ENCODE peak calls at places on chromosome 6, in nine cellular contexts. B is activated CD4-positive, alpha-beta T cell treated with anti-CD3 and anti-CD28 coated beads, Interleukin-2, amount 10 ng/mL, durations not matched to agents 7 days and 5 days; K is NCI-H1105 treated with DMSO at 0.1 percent for 48 hours; G is HFFc6; S is posterior vena cava; U is fibroblast of mammary gland; V is mesenchymal stem cell; A is GM03348; D is SJSA1. Q is an unnamed sample.

GRCh38 chr6:53979468-53980067 is 131.7 kb upstream of the MLIP start:
- DNase-seq in U (peak; percentile 65), K (peak; percentile 58), D (peak; percentile 44), G (peak; percentile 41), S (no peak), B (peak; percentile 29), V (peak; percentile 48), A (peak; percentile 56), Q (peak; percentile 31)

GRCh38 chr6:33570806-33571636 is 9.1 kb downstream of the BAK1 start:
- DNase-seq in V (peak; percentile 72), B (peak; percentile 97), K (peak; percentile 81), D (peak; percentile 59), S (peak; percentile 95), U (peak; percentile 63), A (peak; percentile 95), G (peak; percentile 35), Q (peak; percentile 56)

GRCh38 chr6:33610779-33611421 is 10.2 kb upstream of the ITPR3 start:
- DNase-seq in B (no peak), U (no peak), S (no peak), D (no peak), V (no peak), K (no peak), G (no peak), A (no peak), Q (no peak)

GRCh38 chr6:107489636-107490567 is at the start of gene SOBP:
- DNase-seq in S (peak; percentile 86), D (peak; percentile 49), U (peak; percentile 51), G (no peak), B (peak; percentile 22), K (peak; percentile 73), V (peak; percentile 61), A (peak; percentile 64), Q (no peak)

GRCh38 chr6:27503436-27504030 is 30.6 kb upstream of the ZNF184 start:
- DNase-seq in V (peak; percentile 83), U (peak; percentile 83), A (peak; percentile 40), S (no peak), B (peak; percentile 70), G (peak; percentile 68), K (peak; percentile 66), D (peak; percentile 84), Q (peak; percentile 69)

GRCh38 chr6:56714982-56715456 is 72.3 kb upstream of the DST start:
- DNase-seq in D (peak; percentile 83), K (no peak), B (no peak), G (peak; percentile 88), U (peak; percentile 84), V (peak; percentile 89), S (no peak), A (peak; percentile 40), Q (peak; percentile 82)

GRCh38 chr6:19842030-19842429 is 4.9 kb downstream of the ID4 start:
- DNase-seq in S (no peak), U (no peak), D (no peak), K (peak; percentile 62), V (no peak), A (no peak), G (no peak), B (no peak), Q (no peak)

GRCh38 chr6:30889921-30890645 is 5.8 kb downstream of the DDR1 start:
- DNase-seq in B (no peak), D (no peak), S (peak; percentile 34), U (no peak), K (peak; percentile 86), A (no peak), V (no peak), G (no peak), Q (no peak)

GRCh38 chr6:89479902-89480301 is 47.0 kb downstream of the ANKRD6 start:
- DNase-seq in D (no peak), V (no peak), G (no peak), U (no peak), S (no peak), B (no peak), A (no peak), K (no peak), Q (no peak)

GRCh38 chr6:42729731-42730130 is 7.3 kb upstream of the PRPH2 start:
- DNase-seq in D (no peak), K (no peak), S (peak; percentile 11), G (peak; percentile 35), U (peak; percentile 44), A (peak; percentile 14), V (no peak), B (no peak), Q (no peak)

GRCh38 chr6:142870787-142871371 is 74.1 kb downstream of the HIVEP2 start:
- DNase-seq in K (no peak), D (no peak), U (no peak), G (no peak), A (no peak), B (no peak), S (no peak), V (no peak), Q (no peak)

GRCh38 chr6:92047152-92047551 is 1372.2 kb downstream of the EPHA7 start:
- DNase-seq in G (no peak), S (no peak), V (no peak), U (no peak), B (no peak), A (no peak), K (no peak), D (no peak), Q (no peak)

GRCh38 chr6:14254505-14254904 is 136.9 kb downstream of the CD83 start:
- DNase-seq in S (no peak), G (no peak), K (no peak), A (no peak), D (no peak), U (no peak), B (no peak), V (no peak), Q (no peak)

GRCh38 chr6:150689900-150690590 is 90.4 kb downstream of the PLEKHG1 start:
- DNase-seq in V (no peak), B (no peak), D (no peak), G (no peak), K (no peak), U (no peak), A (no peak), S (no peak), Q (no peak)

GRCh38 chr6:128208851-128209580 is 308.2 kb upstream of the THEMIS start:
- DNase-seq in S (no peak), G (peak; percentile 50), A (peak; percentile 55), V (peak; percentile 34), K (no peak), D (peak; percentile 27), U (peak; percentile 66), B (no peak), Q (peak; percentile 10)

GRCh38 chr6:68639211-68639610 is 4.1 kb downstream of the ADGRB3 start:
- DNase-seq in K (no peak), V (no peak), A (no peak), S (no peak), D (no peak), U (no peak), B (no peak), G (no peak), Q (no peak)

GRCh38 chr6:13427838-13428527 is 59.4 kb downstream of the GFOD1 start:
- DNase-seq in A (no peak), V (no peak), S (no peak), D (no peak), K (no peak), B (peak; percentile 64), G (no peak), U (no peak), Q (no peak)

GRCh38 chr6:39430968-39431523 is 108.5 kb upstream of the KCNK16 start:
- DNase-seq in B (no peak), U (no peak), S (no peak), V (peak; percentile 31), D (peak; percentile 35), G (no peak), A (peak; percentile 48), K (no peak), Q (peak; percentile 23)

GRCh38 chr6:149646599-149646998 is 1.9 kb downstream of the KATNA1 start:
- DNase-seq in U (no peak), A (no peak), G (no peak), S (no peak), B (no peak), D (no peak), V (no peak), K (no peak), Q (no peak)

GRCh38 chr6:122530440-122531046 is 58.9 kb upstream of the SERINC1 start:
- DNase-seq in G (peak; percentile 59), S (no peak), B (peak; percentile 71), U (peak; percentile 68), V (peak; percentile 78), A (peak; percentile 70), D (peak; percentile 48), K (peak; percentile 82), Q (peak; percentile 52)

GRCh38 chr6:122869437-122870024 is 80.5 kb downstream of the SMPDL3A start:
- DNase-seq in B (no peak), G (peak; percentile 21), S (no peak), D (no peak), U (peak; percentile 73), V (peak; percentile 60), K (peak; percentile 78), A (peak; percentile 61), Q (peak; percentile 50)

GRCh38 chr6:165663283-165663735 is 268 bp upstream of the PDE10A start:
- DNase-seq in V (peak; percentile 63), S (no peak), A (no peak), U (peak; percentile 31), D (peak; percentile 34), G (no peak), B (no peak), K (peak; percentile 50), Q (peak; percentile 19)

GRCh38 chr6:137070303-137070702 is 25.5 kb upstream of the IL20RA start:
- DNase-seq in V (no peak), A (no peak), B (no peak), G (no peak), S (no peak), D (no peak), U (no peak), K (no peak), Q (no peak)

GRCh38 chr6:70686548-70687133 is 19.0 kb downstream of the SMAP1 start:
- DNase-seq in V (peak; percentile 52), B (peak; percentile 53), A (peak; percentile 37), U (peak; percentile 58), G (peak; percentile 29), S (no peak), D (peak; percentile 30), K (peak; percentile 62), Q (peak; percentile 30)

GRCh38 chr6:143176090-143177021 is 115.7 kb downstream of the AIG1 start:
- DNase-seq in D (peak; percentile 61), S (no peak), U (peak; percentile 90), V (peak; percentile 91), K (no peak), B (no peak), A (no peak), G (peak; percentile 96), Q (peak; percentile 93)

GRCh38 chr6:16157909-16158308 is 29.0 kb downstream of the MYLIP start:
- DNase-seq in D (no peak), V (no peak), A (no peak), K (peak; percentile 91), B (no peak), G (no peak), U (no peak), S (no peak), Q (no peak)

GRCh38 chr6:45156075-45156474 is 172.1 kb upstream of the RUNX2 start:
- DNase-seq in G (no peak), B (peak; percentile 74), A (no peak), V (no peak), K (no peak), S (no peak), D (no peak), U (no peak), Q (no peak)

GRCh38 chr6:109961666-109962065 is 16.4 kb upstream of the GPR6 start:
- DNase-seq in S (no peak), G (no peak), U (no peak), A (no peak), K (no peak), V (peak; percentile 23), D (no peak), B (no peak), Q (no peak)

GRCh38 chr6:147154454-147154853 is 49.8 kb upstream of the STXBP5 start:
- DNase-seq in D (no peak), U (peak; percentile 93), A (peak; percentile 37), K (no peak), G (peak; percentile 75), B (no peak), V (no peak), S (no peak), Q (peak; percentile 47)

GRCh38 chr6:8530775-8531435 is 95.6 kb upstream of the SLC35B3 start:
- DNase-seq in U (no peak), B (no peak), K (no peak), S (no peak), D (no peak), A (no peak), V (no peak), G (no peak), Q (peak; percentile 6)

GRCh38 chr6:89411269-89412070 is 603 bp downstream of the RRAGD start:
- DNase-seq in B (peak; percentile 19), D (no peak), K (peak; percentile 50), A (peak; percentile 51), S (peak; percentile 85), U (no peak), V (peak; percentile 33), G (no peak), Q (no peak)

Q was measured in fibroblast of gingiva.